ENCODE peak calls at places on chromosomes 13 and 19, in five cellular contexts. B, X, L, F and O are unnamed samples.

GRCh38 chr19:35140207-35140897 is 1.7 kb downstream of the FXYD1 start:
- DNase-seq in B (no peak), L (no peak), F (no peak), X (no peak), O (no peak)

GRCh38 chr13:47136659-47136975 is 239.8 kb upstream of the HTR2A start:
- DNase-seq in L (no peak), F (no peak), X (no peak), B (no peak), O (no peak)

GRCh38 chr19:21586341-21587116 is 81.1 kb downstream of the ZNF429 start:
- DNase-seq in X (peak), L (no peak), B (no peak), F (no peak), O (no peak)

GRCh38 chr19:23998568-23998967 is 83.9 kb downstream of the ZNF726 start:
- DNase-seq in X (no peak), F (no peak), B (no peak), L (no peak), O (no peak)

GRCh38 chr13:36920612-36921185 is 661 bp upstream of the SMAD9 start:
- DNase-seq in B (no peak), X (no peak), F (no peak), L (no peak), O (no peak)

GRCh38 chr13:91185294-91185863 is 162.1 kb upstream of the MIR17HG start:
- DNase-seq in X (no peak), L (no peak), F (no peak), B (no peak), O (no peak)

GRCh38 chr19:1042689-1043511 is 3.0 kb downstream of the ABCA7 start:
- DNase-seq in B (no peak), X (no peak), F (no peak), L (no peak), O (no peak)

GRCh38 chr19:14165986-14166385 is 29.6 kb upstream of the ASF1B start:
- DNase-seq in F (no peak), B (no peak), L (no peak), X (no peak), O (no peak)

GRCh38 chr13:46520188-46520587 is 32.8 kb upstream of the LRCH1 start:
- DNase-seq in X (no peak), L (no peak), F (no peak), B (peak), O (no peak)

GRCh38 chr19:11088508-11089253 is 582 bp upstream of the LDLR start:
- DNase-seq in F (no peak), L (peak), B (no peak), X (no peak), O (no peak)

GRCh38 chr19:16402076-16402475 is 69.7 kb downstream of the EPS15L1 start:
- DNase-seq in L (no peak), B (no peak), X (no peak), F (no peak), O (no peak)

GRCh38 chr19:33463194-33463593 is 58.4 kb downstream of the PEPD start:
- DNase-seq in B (no peak), X (no peak), F (no peak), L (peak), O (no peak)

GRCh38 chr19:19732579-19733501 is at the start of gene ZNF14:
- DNase-seq in B (peak), X (peak), F (peak), L (peak), O (peak)
- H3K27ac ChIP-seq in B (peak), X (peak), F (peak), L (peak), O (peak)

GRCh38 chr13:45466359-45466758 is 1.6 kb downstream of the COG3 start:
- DNase-seq in B (no peak), X (no peak), F (no peak), L (no peak), O (no peak)

GRCh38 chr13:45464141-45464686 is 525 bp upstream of the COG3 start:
- DNase-seq in X (no peak), F (no peak), B (peak), L (no peak), O (peak)

GRCh38 chr13:45468676-45469075 is 3.9 kb downstream of the COG3 start:
- DNase-seq in X (no peak), L (no peak), B (no peak), F (no peak), O (no peak)

GRCh38 chr13:45464687-45465453 is at the start of gene COG3:
- DNase-seq in L (peak), F (peak), X (peak), B (peak), O (peak)
- H3K27ac ChIP-seq in L (peak), F (peak), X (peak), B (peak), O (peak)

DNA sequence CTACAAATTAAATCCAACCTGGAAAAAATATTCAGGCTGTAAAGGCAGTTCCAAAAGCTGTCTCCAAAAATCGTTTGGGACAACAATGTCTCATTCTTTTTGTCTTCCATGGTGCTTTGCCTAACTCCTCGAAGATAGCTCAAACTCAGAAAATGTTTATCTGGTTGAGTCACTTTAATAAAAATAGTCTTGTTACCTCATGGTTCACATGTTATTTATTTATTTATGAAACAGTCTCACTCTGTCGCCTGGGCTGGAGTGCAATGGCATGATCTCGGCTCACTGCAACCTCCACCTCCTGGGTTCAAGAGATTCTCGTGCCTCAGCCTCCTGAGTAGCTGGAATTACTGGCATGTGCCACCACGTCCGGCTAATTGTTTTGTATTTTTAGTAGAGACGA is 4.9 kb upstream of the BRD4 start:
- DNase-seq in F (no peak), X (no peak), B (no peak), L (no peak), O (no peak)
- H3K27ac ChIP-seq in F (no peak), X (peak), B (no peak), L (no peak), O (peak)

GRCh38 chr19:53786744-53787143 is 37.4 kb downstream of the NLRP12 start:
- DNase-seq in X (no peak), B (no peak), F (no peak), L (no peak), O (no peak)

GRCh38 chr19:53780506-53780905 is 43.6 kb downstream of the NLRP12 start:
- DNase-seq in X (no peak), L (no peak), B (no peak), F (no peak), O (no peak)

GRCh38 chr19:53789708-53790678 is 34.1 kb downstream of the NLRP12 start:
- DNase-seq in F (no peak), B (no peak), X (no peak), L (no peak), O (no peak)

GRCh38 chr19:53782698-53783097 is 41.4 kb downstream of the NLRP12 start:
- DNase-seq in L (no peak), X (no peak), F (no peak), B (no peak), O (no peak)

GRCh38 chr19:53785196-53785889 is 38.8 kb downstream of the NLRP12 start:
- DNase-seq in B (no peak), X (no peak), L (no peak), F (no peak), O (no peak)
- H3K27ac ChIP-seq in B (no peak), X (no peak), L (no peak), F (no peak), O (no peak)

GRCh38 chr13:96238861-96239260 is 149.0 kb downstream of the HS6ST3 start:
- DNase-seq in X (no peak), B (no peak), L (no peak), F (no peak), O (no peak)
- H3K27ac ChIP-seq in X (no peak), B (no peak), L (no peak), F (no peak), O (no peak)

GRCh38 chr19:12668346-12668745 is 1.7 kb downstream of the WDR83 start:
- DNase-seq in L (no peak), F (no peak), B (no peak), X (no peak), O (no peak)

GRCh38 chr19:12667903-12668302 is 1.3 kb downstream of the WDR83 start:
- DNase-seq in B (no peak), F (no peak), X (no peak), L (no peak), O (no peak)

GRCh38 chr19:12669272-12670158 is 2.9 kb downstream of the WDR83 start:
- DNase-seq in L (peak), F (peak), X (peak), B (peak), O (peak)

GRCh38 chr19:12670159-12670928 is 3.7 kb downstream of the WDR83 start:
- DNase-seq in F (no peak), B (no peak), X (no peak), L (no peak), O (no peak)

DNA sequence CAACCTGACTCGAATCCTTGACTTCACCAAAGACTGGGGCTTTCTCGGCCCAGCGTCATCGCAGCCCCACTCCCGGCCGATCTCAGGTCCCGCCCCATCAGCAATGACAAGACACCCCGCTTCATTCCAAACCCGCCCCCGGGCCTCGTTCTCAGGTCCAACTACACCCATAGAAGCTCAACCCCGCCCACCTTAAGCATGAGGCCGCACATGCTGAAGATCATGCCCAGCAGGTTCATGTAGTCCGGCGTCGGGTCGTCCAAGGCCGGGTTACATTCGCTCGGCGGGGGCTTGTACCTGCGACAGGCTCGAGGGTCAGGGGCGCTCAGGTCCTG is 2.3 kb downstream of the WDR83 start:
- DNase-seq in F (peak), B (peak), X (peak), L (peak), O (peak)
- H3K27ac ChIP-seq in F (peak), B (peak), X (peak), L (peak), O (peak)